ENCODE peak calls at places on chromosomes 2 and 18, in nine cellular contexts. J is heart left ventricle, O is PC-9, Q is lower lobe of right lung, H is GM23338, E is mammary epithelial cell, I is MM.1S, W is kidney epithelial cell, P is cardiac fibroblast. N is an unnamed sample.

GRCh38 chr2:215749092-215749957 is 264.0 kb downstream of the MREG start:
- DNase-seq in J (peak), O (no peak), Q (peak), H (no peak), E (no peak), I (no peak), W (no peak), P (peak), N (no peak)

GRCh38 chr2:160837416-160837815 is 322.8 kb upstream of the TANK start:
- DNase-seq in J (no peak), O (no peak), Q (no peak), H (no peak), E (no peak), I (no peak), W (no peak), P (no peak), N (no peak)

GRCh38 chr2:129320288-129320687 is 659.2 kb upstream of the RAB6C start:
- DNase-seq in J (no peak), O (no peak), Q (no peak), H (no peak), E (no peak), I (no peak), W (no peak), P (no peak), N (no peak)

GRCh38 chr18:77131100-77131651 is 1.4 kb downstream of the MBP start:
- DNase-seq in J (peak), O (no peak), Q (peak), H (peak), E (peak), I (no peak), W (no peak), P (no peak), N (no peak)

GRCh38 chr2:112156152-112156986 is 18.2 kb downstream of the FBLN7 start:
- DNase-seq in J (no peak), O (no peak), Q (no peak), H (no peak), E (peak), I (no peak), W (peak), P (peak), N (no peak)

GRCh38 chr18:35060092-35060491 is 18.9 kb downstream of the MAPRE2 start:
- DNase-seq in J (no peak), O (no peak), Q (no peak), H (no peak), E (no peak), I (no peak), W (no peak), P (no peak), N (no peak)

GRCh38 chr2:180314086-180314485 is 307.0 kb upstream of the CWC22 start:
- DNase-seq in J (no peak), O (no peak), Q (no peak), H (no peak), E (no peak), I (no peak), W (no peak), P (peak), N (no peak)

GRCh38 chr2:120847700-120848321 is 112.1 kb downstream of the GLI2 start:
- DNase-seq in J (no peak), O (no peak), Q (peak), H (no peak), E (peak), I (no peak), W (no peak), P (no peak), N (no peak)

GRCh38 chr2:1081411-1082225 is 131.0 kb downstream of the SNTG2 start:
- DNase-seq in J (peak), O (no peak), Q (no peak), H (no peak), E (no peak), I (no peak), W (no peak), P (peak), N (no peak)

GRCh38 chr18:36095936-36096519 is 28.7 kb upstream of the RPRD1A start:
- DNase-seq in J (no peak), O (peak), Q (no peak), H (peak), E (peak), I (peak), W (peak), P (peak), N (peak)

GRCh38 chr2:27992787-27993747 is 102.5 kb downstream of the BABAM2 start:
- DNase-seq in J (no peak), O (peak), Q (no peak), H (peak), E (peak), I (no peak), W (peak), P (peak), N (no peak)

GRCh38 chr18:9362869-9363268 is 28.3 kb downstream of the TWSG1 start:
- DNase-seq in J (no peak), O (peak), Q (no peak), H (peak), E (peak), I (no peak), W (no peak), P (no peak), N (no peak)

GRCh38 chr18:60372598-60372997 is at the start of gene MC4R:
- DNase-seq in J (peak), O (no peak), Q (no peak), H (peak), E (peak), I (no peak), W (peak), P (peak), N (no peak)

GRCh38 chr2:138183700-138184099 is 219.4 kb downstream of the HNMT start:
- DNase-seq in J (no peak), O (no peak), Q (no peak), H (peak), E (no peak), I (no peak), W (no peak), P (no peak), N (no peak)

GRCh38 chr2:234373060-234373459 is 123.8 kb downstream of the ARL4C start:
- DNase-seq in J (no peak), O (peak), Q (no peak), H (no peak), E (peak), I (no peak), W (no peak), P (no peak), N (no peak)

GRCh38 chr2:460861-461260 is 173.0 kb upstream of the ALKAL2 start:
- DNase-seq in J (no peak), O (peak), Q (no peak), H (no peak), E (peak), I (peak), W (no peak), P (no peak), N (no peak)

GRCh38 chr18:75408554-75409506 is 18.7 kb downstream of the SMIM21 start:
- DNase-seq in J (no peak), O (peak), Q (no peak), H (no peak), E (peak), I (no peak), W (peak), P (peak), N (no peak)

GRCh38 chr2:69844560-69844959 is 15.1 kb downstream of the GMCL1 start:
- DNase-seq in J (no peak), O (no peak), Q (no peak), H (no peak), E (no peak), I (no peak), W (no peak), P (no peak), N (no peak)

GRCh38 chr18:57831597-57832377 is 28.7 kb upstream of the ATP8B1 start:
- DNase-seq in J (no peak), O (no peak), Q (no peak), H (no peak), E (no peak), I (no peak), W (no peak), P (no peak), N (no peak)

GRCh38 chr2:18047114-18047695 is 168.7 kb downstream of the KCNS3 start:
- DNase-seq in J (no peak), O (no peak), Q (no peak), H (no peak), E (no peak), I (peak), W (no peak), P (no peak), N (no peak)

GRCh38 chr18:3605562-3606443 is 155.8 kb downstream of the TGIF1 start:
- DNase-seq in J (no peak), O (peak), Q (no peak), H (peak), E (peak), I (no peak), W (no peak), P (peak), N (no peak)

GRCh38 chr2:46414701-46415100 is 64.7 kb upstream of the TMEM247 start:
- DNase-seq in J (no peak), O (no peak), Q (no peak), H (no peak), E (no peak), I (no peak), W (no peak), P (no peak), N (no peak)

GRCh38 chr2:222730346-222731065 is 59.0 kb downstream of the MOGAT1 start:
- DNase-seq in J (no peak), O (no peak), Q (no peak), H (no peak), E (no peak), I (peak), W (no peak), P (no peak), N (peak)

GRCh38 chr2:98585386-98585785 is 22.9 kb downstream of the COA5 start:
- DNase-seq in J (no peak), O (no peak), Q (no peak), H (no peak), E (no peak), I (no peak), W (no peak), P (no peak), N (no peak)

GRCh38 chr2:221345516-221345915 is 226.6 kb downstream of the EPHA4 start:
- DNase-seq in J (no peak), O (no peak), Q (no peak), H (no peak), E (no peak), I (no peak), W (no peak), P (no peak), N (no peak)

GRCh38 chr2:72140621-72140960 is 7.1 kb downstream of the CYP26B1 start:
- DNase-seq in J (peak), O (no peak), Q (no peak), H (no peak), E (no peak), I (no peak), W (no peak), P (no peak), N (no peak)

GRCh38 chr18:59612461-59612860 is 84.8 kb downstream of the CCBE1 start:
- DNase-seq in J (no peak), O (no peak), Q (no peak), H (peak), E (no peak), I (no peak), W (no peak), P (no peak), N (no peak)

GRCh38 chr2:214393796-214394195 is 17.1 kb upstream of the VWC2L start:
- DNase-seq in J (no peak), O (no peak), Q (no peak), H (no peak), E (no peak), I (no peak), W (no peak), P (no peak), N (no peak)

GRCh38 chr18:5625076-5625475 is 81.3 kb upstream of the EPB41L3 start:
- DNase-seq in J (no peak), O (no peak), Q (no peak), H (peak), E (no peak), I (no peak), W (no peak), P (no peak), N (no peak)

GRCh38 chr18:78924301-78925192 is 55.1 kb upstream of the SALL3 start:
- DNase-seq in J (no peak), O (no peak), Q (no peak), H (no peak), E (no peak), I (no peak), W (no peak), P (no peak), N (no peak)

GRCh38 chr18:70245941-70246537 is 40.6 kb upstream of the RTTN start:
- DNase-seq in J (no peak), O (no peak), Q (no peak), H (no peak), E (no peak), I (no peak), W (no peak), P (no peak), N (no peak)

GRCh38 chr2:96771792-96772618 is 11.3 kb downstream of the CNNM4 start:
- DNase-seq in J (no peak), O (peak), Q (peak), H (no peak), E (no peak), I (no peak), W (no peak), P (no peak), N (no peak)

GRCh38 chr2:98470851-98471255 is 26.2 kb downstream of the INPP4A start:
- DNase-seq in J (no peak), O (no peak), Q (no peak), H (no peak), E (no peak), I (peak), W (no peak), P (no peak), N (no peak)

GRCh38 chr2:176729706-176730569 is 460.7 kb downstream of the MTX2 start:
- DNase-seq in J (peak), O (no peak), Q (no peak), H (no peak), E (no peak), I (no peak), W (no peak), P (peak), N (no peak)

GRCh38 chr2:9549420-9549819 is 6.2 kb downstream of the ADAM17 start:
- DNase-seq in J (no peak), O (no peak), Q (no peak), H (no peak), E (no peak), I (no peak), W (no peak), P (no peak), N (no peak)

GRCh38 chr2:9554841-9555337 is 741 bp downstream of the ADAM17 start:
- DNase-seq in J (peak), O (peak), Q (no peak), H (peak), E (peak), I (peak), W (no peak), P (peak), N (no peak)

GRCh38 chr2:9556121-9556869 is 665 bp upstream of the ADAM17 start:
- DNase-seq in J (no peak), O (no peak), Q (no peak), H (no peak), E (peak), I (no peak), W (no peak), P (peak), N (no peak)

GRCh38 chr2:9555338-9556120 is at the start of gene ADAM17:
- DNase-seq in J (peak), O (peak), Q (peak), H (peak), E (peak), I (peak), W (peak), P (peak), N (peak)

DNA sequence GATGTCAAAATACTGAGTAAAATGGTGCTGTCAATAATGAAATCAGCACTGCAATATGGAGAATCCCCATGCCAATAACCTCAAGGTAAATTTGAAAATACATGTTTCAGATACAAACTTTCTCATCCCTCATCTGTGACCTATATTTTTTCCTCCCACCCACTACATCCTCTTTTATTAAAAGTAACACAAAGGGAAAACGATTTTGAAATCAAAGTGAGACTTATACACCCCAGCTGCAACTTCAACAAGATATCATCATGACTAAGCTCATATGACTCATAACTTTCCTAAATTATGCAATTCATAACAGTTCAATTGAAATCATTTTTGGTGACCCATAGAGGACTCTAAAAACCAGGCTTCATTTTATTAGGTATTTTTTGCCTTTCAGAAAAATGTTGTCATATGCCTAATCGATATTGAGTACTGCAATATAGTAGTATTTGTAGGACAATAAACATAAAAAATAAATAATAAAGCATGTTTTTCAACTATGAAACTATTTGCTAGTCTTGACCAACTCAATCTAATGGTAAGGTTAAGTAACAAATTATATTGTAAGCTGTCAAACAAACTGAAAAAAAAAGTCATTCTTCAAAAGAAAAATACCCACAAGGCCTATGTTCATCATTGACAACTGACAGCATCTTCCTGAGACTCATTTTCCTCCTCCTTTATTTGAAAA is 3.0 kb downstream of the ADAM17 start:
- DNase-seq in J (no peak), O (peak), Q (no peak), H (no peak), E (peak), I (no peak), W (no peak), P (peak), N (no peak)
- H3K4me3 ChIP-seq in J (no peak), O (peak), Q (peak), H (no peak), E (no peak), I (peak), W (no peak), P (peak), N (peak)

DNA sequence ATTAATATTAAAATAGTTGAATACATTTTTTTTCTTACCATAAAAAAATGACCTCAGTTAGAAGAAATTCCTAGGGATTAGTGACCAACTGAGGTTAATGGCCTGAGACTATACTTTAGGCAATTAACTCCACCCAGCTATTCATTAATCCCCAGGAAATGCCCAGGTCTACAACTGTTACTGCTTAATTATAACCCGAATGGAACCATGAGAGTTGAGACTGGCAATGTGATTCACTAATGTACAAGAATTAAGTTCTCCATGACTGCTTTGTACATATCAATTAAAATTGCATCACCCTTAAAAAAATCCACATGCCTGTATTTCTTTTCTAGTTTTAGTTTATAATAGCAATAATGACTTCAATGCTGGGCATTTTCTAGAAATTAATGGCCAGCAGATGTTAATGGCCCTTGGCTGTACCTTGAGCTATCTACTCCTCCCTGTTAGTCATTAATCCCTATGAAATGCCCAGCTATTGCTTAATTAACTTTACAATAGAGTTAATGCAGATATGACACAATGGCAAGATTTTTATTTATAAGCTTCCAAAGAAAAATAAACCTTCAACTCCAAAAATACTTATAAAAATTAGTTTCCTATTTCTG is 44.1 kb downstream of the ERBB4 start:
- DNase-seq in J (no peak), O (no peak), Q (no peak), H (no peak), E (no peak), I (no peak), W (peak), P (no peak), N (no peak)
- TF ChIP-seq CTCF in J (no peak), O (no peak), Q (no peak), H (no peak), E (no peak), I (no peak), W (no peak), P (no peak), N (no peak)

DNA sequence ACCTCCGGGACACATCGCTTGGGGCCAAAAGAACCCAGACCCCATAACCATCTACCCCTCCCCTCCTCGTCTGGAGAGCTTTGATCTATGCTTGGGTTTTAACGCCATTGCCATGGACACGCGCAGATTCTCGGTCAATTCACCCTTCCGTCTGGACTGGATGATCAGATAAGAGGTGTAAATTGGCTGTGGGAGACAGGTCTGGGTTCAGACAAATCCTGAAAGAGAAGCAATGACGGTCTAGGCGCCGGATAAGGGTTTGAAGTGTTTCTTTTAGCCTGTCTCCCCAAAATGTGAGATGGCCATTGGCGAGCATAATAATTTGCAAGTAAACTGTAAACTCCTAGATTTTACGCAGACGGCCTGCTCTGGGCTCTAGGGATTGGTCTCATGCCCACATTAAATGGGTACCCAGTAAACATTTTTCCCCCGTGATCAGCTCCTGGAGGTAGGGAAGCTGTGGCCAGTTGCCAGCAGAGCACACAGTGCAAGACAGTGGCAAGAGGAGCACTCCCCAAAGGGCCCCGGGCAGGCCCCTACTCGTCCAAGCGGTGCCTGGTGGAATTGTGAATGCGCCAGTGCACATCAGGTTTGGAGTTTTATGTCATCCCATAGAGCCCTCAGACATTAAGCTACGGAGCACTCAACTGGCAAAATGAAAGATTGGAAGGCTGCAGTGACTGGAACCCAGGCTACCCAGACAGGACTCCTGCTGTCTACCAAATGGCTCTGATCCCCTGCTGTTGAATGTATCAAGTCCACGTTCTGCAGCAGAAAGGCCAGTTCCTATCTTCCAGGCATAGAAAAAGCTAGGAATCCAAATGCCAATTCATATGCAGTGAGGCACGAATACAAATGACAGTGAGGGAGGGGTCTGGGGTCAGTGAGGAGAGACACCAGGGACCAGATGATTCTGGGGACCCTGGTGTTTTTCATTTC is 5.0 kb downstream of the NRP2 start:
- DNase-seq in J (no peak), O (no peak), Q (no peak), H (no peak), E (no peak), I (no peak), W (no peak), P (no peak), N (no peak)
- H3K4me3 ChIP-seq in J (peak), O (no peak), Q (peak), H (peak), E (no peak), I (no peak), W (peak), P (no peak), N (no peak)

DNA sequence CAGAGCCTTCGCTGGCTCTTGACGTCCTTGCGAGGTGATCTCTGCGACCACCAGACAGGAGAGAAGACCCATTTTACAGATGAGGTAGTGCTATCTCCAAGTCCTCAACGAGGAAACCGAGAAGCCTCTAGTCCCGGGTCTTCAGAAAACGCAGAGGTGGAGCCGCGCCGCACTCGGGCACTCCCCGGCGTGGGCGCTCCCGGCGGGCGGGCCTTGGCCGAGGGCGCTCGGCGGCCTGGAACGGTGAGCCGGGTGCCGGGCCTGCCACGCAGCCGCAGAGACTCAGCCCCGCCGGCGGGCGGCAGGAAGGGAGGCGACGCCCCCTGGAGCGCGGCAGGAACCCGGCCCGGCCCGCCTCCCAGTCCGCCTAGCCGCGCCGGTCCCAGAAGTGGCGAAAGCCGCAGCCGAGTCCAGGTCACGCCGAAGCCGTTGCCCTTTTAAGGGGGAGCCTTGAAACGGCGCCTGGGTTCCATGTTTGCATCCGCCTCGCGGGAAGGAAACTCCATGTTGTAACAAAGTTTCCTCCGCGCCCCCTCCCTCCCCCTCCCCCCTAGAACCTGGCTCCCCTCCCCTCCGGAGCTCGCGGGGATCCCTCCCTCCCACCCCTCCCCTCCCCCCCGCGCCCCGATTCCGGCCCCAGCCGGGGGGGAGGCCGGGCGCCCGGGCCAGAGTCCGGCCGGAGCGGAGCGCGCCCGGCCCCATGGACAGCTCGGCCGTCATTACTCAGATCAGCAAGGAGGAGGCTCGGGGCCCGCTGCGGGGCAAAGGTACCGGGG is at the start of gene CTDSP1:
- DNase-seq in J (peak), O (peak), Q (peak), H (peak), E (peak), I (peak), W (peak), P (peak), N (peak)
- TF ChIP-seq CTCF in J (peak), O (no peak), Q (peak), H (peak), E (no peak), I (no peak), W (no peak), P (no peak), N (no peak)

N was measured in GM12864.